ENCODE peak calls at places on chromosomes 6 and 20, in four cellular contexts. M is A549, X is Kasumi-1, A is NCI-H146. E is an unnamed sample.
A peak's percentile ranks its signal among the peaks of the same experiment; 100 is the strongest.

GRCh38 chr20:50932016-50932338 is 740 bp upstream of the ADNP start:
- DNase-seq in M (no peak), X (no peak), A (no peak), E (peak; percentile 56)

GRCh38 chr20:58075980-58076749 is 152.3 kb downstream of the ANKRD60 start:
- DNase-seq in M (no peak), X (no peak), A (peak; percentile 51), E (no peak)

GRCh38 chr6:143677891-143678737 is at the start of gene PHACTR2:
- DNase-seq in M (peak; percentile 40), X (peak; percentile 42), A (peak; percentile 82), E (peak; percentile 84)

GRCh38 chr20:4165984-4166725 is 150.8 kb upstream of the RNF24 start:
- DNase-seq in M (no peak), X (no peak), A (no peak), E (no peak)

GRCh38 chr6:20404641-20405032 is 3.0 kb downstream of the E2F3 start:
- DNase-seq in M (peak; percentile 57), X (peak; percentile 93), A (peak; percentile 65), E (peak; percentile 93)

GRCh38 chr6:70270287-70271005 is 32.4 kb downstream of the COL9A1 start:
- DNase-seq in M (no peak), X (no peak), A (no peak), E (no peak)

GRCh38 chr20:24634855-24635254 is 165.4 kb downstream of the SYNDIG1 start:
- DNase-seq in M (peak; percentile 94), X (no peak), A (peak; percentile 6), E (peak; percentile 62)

GRCh38 chr20:44204156-44204831 is 6.3 kb downstream of the OSER1 start:
- DNase-seq in M (peak; percentile 89), X (peak; percentile 12), A (no peak), E (peak; percentile 72)

GRCh38 chr6:128518531-128519131 is 1.8 kb downstream of the PTPRK start:
- DNase-seq in M (no peak), X (no peak), A (peak; percentile 58), E (no peak)

GRCh38 chr6:12899080-12899815 is 182.7 kb downstream of the PHACTR1 start:
- DNase-seq in M (no peak), X (peak; percentile 13), A (peak; percentile 2), E (peak; percentile 26)

GRCh38 chr20:49420811-49421295 is 61.6 kb downstream of the KCNB1 start:
- DNase-seq in M (no peak), X (no peak), A (no peak), E (no peak)

GRCh38 chr20:17808357-17808756 is 108.6 kb downstream of the BANF2 start:
- DNase-seq in M (no peak), X (no peak), A (no peak), E (no peak)